ENCODE peak calls at places on chromosomes 16 and 17, in five cellular contexts. W is hypothalamus, M is heart left ventricle, H is KBM-7, O is T-helper 1 cell. T is an unnamed sample.
A peak's percentile ranks its signal among the peaks of the same experiment; 100 is the strongest.

GRCh38 chr17:35743911-35744328 is 9.1 kb downstream of the GAS2L2 start:
- DNase-seq in W (no peak), M (no peak), H (peak; percentile 85), O (no peak), T (no peak)

GRCh38 chr17:82900741-82901140 is 60.9 kb upstream of the ZNF750 start:
- DNase-seq in W (peak; percentile 28), M (no peak), H (no peak), O (no peak), T (no peak)

GRCh38 chr16:64362193-64362592 is 759.7 kb downstream of the CDH11 start:
- DNase-seq in W (no peak), M (no peak), H (no peak), O (no peak), T (no peak)

GRCh38 chr17:5537251-5537650 is 47.1 kb downstream of the NLRP1 start:
- DNase-seq in W (no peak), M (no peak), H (no peak), O (no peak), T (no peak)

GRCh38 chr17:3639981-3640596 is 3.5 kb downstream of the CTNS start:
- DNase-seq in W (no peak), M (no peak), H (peak; percentile 97), O (peak; percentile 65), T (no peak)

GRCh38 chr17:79948406-79948917 is 87.2 kb downstream of the TBC1D16 start:
- DNase-seq in W (no peak), M (no peak), H (no peak), O (no peak), T (no peak)

GRCh38 chr17:65220732-65221131 is 83.6 kb downstream of the RGS9 start:
- DNase-seq in W (no peak), M (no peak), H (no peak), O (no peak), T (no peak)

GRCh38 chr17:81049372-81049911 is 14.5 kb downstream of the BAIAP2 start:
- DNase-seq in W (no peak), M (no peak), H (peak; percentile 84), O (no peak), T (no peak)

GRCh38 chr16:67198238-67198734 is 645 bp upstream of the ELMO3 start:
- DNase-seq in W (peak; percentile 49), M (no peak), H (peak; percentile 41), O (no peak), T (no peak)

GRCh38 chr17:17691468-17692263 is 10.4 kb downstream of the RAI1 start:
- DNase-seq in W (no peak), M (no peak), H (no peak), O (no peak), T (no peak)

GRCh38 chr17:35695613-35696012 is 35.8 kb upstream of the RASL10B start:
- DNase-seq in W (no peak), M (no peak), H (no peak), O (no peak), T (no peak)

GRCh38 chr17:30594223-30594952 is 117.2 kb downstream of the GOSR1 start:
- DNase-seq in W (no peak), M (no peak), H (no peak), O (no peak), T (no peak)

GRCh38 chr16:11666108-11667055 is 1.9 kb upstream of the SNN start:
- DNase-seq in W (no peak), M (no peak), H (no peak), O (no peak), T (no peak)

GRCh38 chr17:17782425-17783120 is 54.2 kb downstream of the SREBF1 start:
- DNase-seq in W (peak; percentile 75), M (peak; percentile 42), H (peak; percentile 28), O (no peak), T (no peak)

GRCh38 chr16:53912155-53912554 is 208.2 kb downstream of the FTO start:
- DNase-seq in W (no peak), M (no peak), H (no peak), O (peak; percentile 75), T (peak; percentile 16)

GRCh38 chr16:50006954-50007353 is 18.1 kb upstream of the CNEP1R1 start:
- DNase-seq in W (no peak), M (no peak), H (peak; percentile 74), O (no peak), T (no peak)

GRCh38 chr17:3534881-3535252 is 22.7 kb downstream of the TRPV3 start:
- DNase-seq in W (peak; percentile 35), M (no peak), H (peak; percentile 67), O (peak; percentile 10), T (peak; percentile 29)

GRCh38 chr17:46772879-46773620 is 45.4 kb downstream of the WNT3 start:
- DNase-seq in W (no peak), M (no peak), H (peak; percentile 74), O (no peak), T (no peak)

GRCh38 chr17:77553459-77554066 is 404.9 kb upstream of the TNRC6C start:
- DNase-seq in W (no peak), M (no peak), H (no peak), O (no peak), T (no peak)

T was measured in CD8-positive, alpha-beta memory T cell.